ENCODE peak calls at places on chromosomes 4 and X, in nine cellular contexts. G, B, F, O, P, C, I, X and J are unnamed samples.

GRCh38 chr4:146062325-146062715 is 113.2 kb upstream of the LSM6 start:
- DNase-seq in P (no peak), B (no peak), X (no peak), I (no peak), C (no peak), O (no peak), G (no peak), F (no peak), J (no peak)

GRCh38 chr4:7820031-7820825 is 119.4 kb downstream of the AFAP1 start:
- DNase-seq in C (no peak), F (no peak), G (no peak), P (no peak), I (no peak), O (no peak), X (no peak), B (no peak), J (no peak)

GRCh38 chr4:28759064-28759463 is 1898.4 kb downstream of the STIM2 start:
- DNase-seq in C (no peak), F (no peak), I (no peak), G (no peak), O (no peak), B (no peak), P (no peak), X (no peak), J (no peak)

GRCh38 chrX:121161501-121161933 is 114.1 kb downstream of the GLUD2 start:
- DNase-seq in G (peak), I (no peak), X (peak), F (no peak), O (no peak), B (no peak), P (no peak), C (no peak), J (no peak)

GRCh38 chr4:10106421-10107039 is 10.1 kb downstream of the WDR1 start:
- DNase-seq in X (peak), F (no peak), B (no peak), I (peak), O (no peak), C (peak), G (peak), P (no peak), J (no peak)

GRCh38 chr4:5678977-5679376 is 29.4 kb downstream of the EVC2 start:
- DNase-seq in C (no peak), F (no peak), O (no peak), I (no peak), P (no peak), X (no peak), B (no peak), G (no peak), J (no peak)

GRCh38 chr4:5812506-5813229 is 80.2 kb downstream of the CRMP1 start:
- DNase-seq in C (no peak), I (peak), X (no peak), G (peak), B (peak), F (peak), O (peak), P (no peak), J (no peak)

GRCh38 chr4:174396599-174396998 is 112.9 kb downstream of the CEP44 start:
- DNase-seq in B (no peak), I (no peak), G (no peak), O (no peak), P (no peak), X (no peak), F (no peak), C (no peak), J (no peak)

GRCh38 chr4:68469482-68469881 is 22.2 kb downstream of the TMPRSS11E start:
- DNase-seq in B (no peak), P (no peak), X (no peak), O (no peak), F (no peak), I (no peak), C (no peak), G (no peak), J (no peak)

GRCh38 chr4:22504931-22505330 is 10.9 kb downstream of the ADGRA3 start:
- DNase-seq in G (no peak), P (no peak), B (no peak), O (no peak), F (no peak), X (no peak), C (no peak), I (no peak), J (no peak)

GRCh38 chrX:149045645-149046210 is 459.4 kb downstream of the IDS start:
- DNase-seq in O (no peak), P (no peak), I (no peak), X (no peak), G (no peak), F (no peak), C (no peak), B (no peak), J (no peak)

GRCh38 chr4:128385683-128386304 is 98.2 kb upstream of the PGRMC2 start:
- DNase-seq in O (no peak), P (no peak), I (peak), G (no peak), F (peak), B (no peak), X (no peak), C (no peak), J (no peak)

GRCh38 chr4:26827798-26828197 is 32.8 kb upstream of the STIM2 start:
- DNase-seq in O (no peak), B (no peak), F (no peak), P (no peak), I (no peak), X (no peak), C (no peak), G (no peak), J (no peak)

GRCh38 chrX:150508461-150509367 is 59.7 kb upstream of the MTM1 start:
- DNase-seq in O (no peak), C (peak), I (no peak), G (no peak), X (peak), P (no peak), F (no peak), B (no peak), J (peak)

GRCh38 chrX:40818236-40818635 is 82.9 kb upstream of the MED14 start:
- DNase-seq in C (no peak), O (no peak), G (no peak), P (no peak), I (no peak), X (no peak), B (no peak), F (no peak), J (no peak)

GRCh38 chrX:72128881-72129280 is 2.8 kb downstream of the RTL5 start:
- DNase-seq in B (no peak), F (no peak), I (no peak), G (peak), X (no peak), P (no peak), O (no peak), C (no peak), J (no peak)

GRCh38 chr4:155603360-155603891 is 63.2 kb upstream of the GUCY1A1 start:
- DNase-seq in F (no peak), I (no peak), P (no peak), C (no peak), B (no peak), X (no peak), O (no peak), G (no peak), J (no peak)

GRCh38 chrX:29315931-29316330 is 728.7 kb downstream of the IL1RAPL1 start:
- DNase-seq in P (no peak), C (no peak), G (no peak), O (no peak), I (no peak), X (no peak), B (no peak), F (no peak), J (no peak)

GRCh38 chr4:152014280-152014679 is 253.5 kb upstream of the GATB start:
- DNase-seq in I (no peak), F (no peak), C (peak), P (no peak), G (peak), O (no peak), B (no peak), X (no peak), J (no peak)

GRCh38 chr4:76199664-76200211 is 13.9 kb downstream of the SCARB2 start:
- DNase-seq in I (no peak), G (peak), C (peak), F (no peak), P (peak), O (no peak), X (peak), B (no peak), J (no peak)

GRCh38 chrX:10329984-10330383 is 173.2 kb downstream of the CLCN4 start:
- DNase-seq in X (no peak), P (no peak), F (no peak), O (no peak), B (no peak), I (no peak), G (no peak), C (no peak), J (peak)

GRCh38 chr4:25993564-25994185 is 79.7 kb downstream of the SMIM20 start:
- DNase-seq in B (peak), P (no peak), G (peak), F (no peak), X (no peak), O (no peak), I (peak), C (peak), J (no peak)

GRCh38 chrX:133302775-133303445 is 84.8 kb upstream of the TFDP3 start:
- DNase-seq in P (no peak), G (no peak), C (no peak), O (no peak), X (no peak), F (no peak), B (no peak), I (peak), J (no peak)

GRCh38 chr4:175791221-175791620 is 20.8 kb downstream of the GPM6A start:
- DNase-seq in O (no peak), F (no peak), C (no peak), P (no peak), G (no peak), X (no peak), B (no peak), I (no peak), J (no peak)

GRCh38 chrX:47143894-47144625 is 442 bp downstream of the NDUFB11 start:
- DNase-seq in X (peak), G (no peak), O (no peak), C (no peak), P (no peak), I (peak), F (peak), B (no peak), J (peak)